ENCODE peak calls at places on chromosomes 11 and 22, in six cellular contexts. V is activated naive CD4-positive, alpha-beta T cell; M is HCT116; F is nucleus accumbens; Y is activated CD4-positive, alpha-beta T cell treated with anti-CD3 and anti-CD28 coated beads, Interleukin-2, amount 50 U/mL, for 1 hour; B is activated T-helper 1 cell treated with anti-CD3 and anti-CD28 coated beads, Interleukin-2, amount 50 U/mL, for 16 hours. X is an unnamed sample.

GRCh38 chr22:46738961-46739870 is 1.2 kb upstream of the CERK start:
- DNase-seq in B (peak), M (peak), F (no peak), Y (peak), V (no peak), X (peak)

GRCh38 chr11:17521106-17521900 is 22.9 kb downstream of the USH1C start:
- DNase-seq in Y (no peak), F (no peak), B (no peak), V (no peak), M (no peak), X (no peak)

GRCh38 chr22:36940676-36941075 is 27.2 kb downstream of the CSF2RB start:
- DNase-seq in M (no peak), F (no peak), B (no peak), V (no peak), Y (no peak), X (no peak)

GRCh38 chr11:118895093-118896039 is 11.7 kb downstream of the CXCR5 start:
- DNase-seq in F (no peak), V (peak), B (peak), Y (peak), M (no peak), X (no peak)

GRCh38 chr22:25091449-25091848 is 108.2 kb upstream of the CRYBB3 start:
- DNase-seq in Y (no peak), V (no peak), M (no peak), F (no peak), B (no peak), X (no peak)

GRCh38 chr11:62607729-62608128 is 4.8 kb downstream of the EML3 start:
- DNase-seq in M (no peak), V (no peak), F (no peak), B (no peak), Y (no peak), X (no peak)

GRCh38 chr11:29312817-29313216 is 704.0 kb downstream of the KCNA4 start:
- DNase-seq in Y (no peak), B (no peak), V (no peak), F (no peak), M (no peak), X (no peak)

GRCh38 chr11:73463359-73463758 is 87.2 kb downstream of the RELT start:
- DNase-seq in V (no peak), F (no peak), Y (no peak), B (no peak), M (no peak), X (no peak)

GRCh38 chr22:30858976-30859713 is 109.4 kb downstream of the MORC2 start:
- DNase-seq in Y (no peak), B (no peak), V (no peak), M (no peak), F (no peak), X (no peak)